ENCODE peak calls at places on chromosome 1, in five cellular contexts. S, T, E, R and I are unnamed samples.
A peak's percentile ranks its signal among the peaks of the same experiment; 100 is the strongest.

GRCh38 chr1:221440658-221441057 is 301.2 kb downstream of the DUSP10 start:
- DNase-seq in S (no peak), R (no peak), E (no peak), T (no peak), I (no peak)

GRCh38 chr1:203926025-203926540 is 64.7 kb downstream of the SNRPE start:
- DNase-seq in S (no peak), R (no peak), T (peak; percentile 27), E (no peak), I (no peak)

GRCh38 chr1:63908016-63908415 is 134.2 kb downstream of the ROR1 start:
- DNase-seq in R (no peak), E (no peak), T (no peak), S (no peak), I (no peak)

GRCh38 chr1:148372731-148373130 is 110.4 kb downstream of the PPIAL4G start:
- DNase-seq in S (no peak), R (no peak), E (no peak), T (no peak), I (peak; percentile 15)

GRCh38 chr1:207885129-207886032 is 25.5 kb downstream of the CD34 start:
- DNase-seq in E (peak; percentile 91), R (peak; percentile 88), S (peak; percentile 90), T (peak; percentile 81), I (peak; percentile 87)

GRCh38 chr1:181397841-181398240 is 85.5 kb upstream of the CACNA1E start:
- DNase-seq in R (no peak), S (no peak), E (no peak), T (no peak), I (no peak)

GRCh38 chr1:39404876-39405275 is 86.6 kb upstream of the BMP8A start:
- DNase-seq in E (no peak), S (no peak), R (no peak), T (no peak), I (no peak)

GRCh38 chr1:177945943-177946650 is 23.8 kb downstream of the SEC16B start:
- DNase-seq in E (peak; percentile 51), S (peak; percentile 57), T (peak; percentile 61), R (peak; percentile 58), I (peak; percentile 65)

GRCh38 chr1:183522104-183522503 is 49.8 kb downstream of the SMG7 start:
- DNase-seq in S (no peak), R (no peak), T (no peak), E (no peak), I (no peak)

GRCh38 chr1:219790834-219791615 is 137.3 kb downstream of the SLC30A10 start:
- DNase-seq in S (no peak), T (no peak), R (no peak), E (no peak), I (peak; percentile 5)

GRCh38 chr1:84298336-84298687 is 3.2 kb upstream of the SAMD13 start:
- DNase-seq in E (peak; percentile 62), S (peak; percentile 34), R (peak; percentile 79), T (peak; percentile 34), I (peak; percentile 72)

GRCh38 chr1:18344755-18345154 is 136.0 kb upstream of the KLHDC7A start:
- DNase-seq in T (no peak), R (no peak), S (no peak), E (no peak), I (no peak)

GRCh38 chr1:236207569-236207968 is 65.2 kb downstream of the GPR137B start:
- DNase-seq in S (no peak), T (no peak), E (no peak), R (no peak), I (no peak)

GRCh38 chr1:109643385-109644230 is 12.3 kb upstream of the GSTM4 start:
- DNase-seq in S (peak; percentile 80), T (peak; percentile 75), E (peak; percentile 90), R (peak; percentile 85), I (peak; percentile 86)

GRCh38 chr1:169484107-169484506 is 1.6 kb downstream of the SLC19A2 start:
- DNase-seq in S (no peak), R (peak; percentile 17), E (no peak), T (no peak), I (no peak)

GRCh38 chr1:239700667-239701066 is 314.3 kb downstream of the CHRM3 start:
- DNase-seq in R (no peak), T (no peak), E (peak; percentile 29), S (no peak), I (no peak)

GRCh38 chr1:74763714-74764301 is 30.9 kb downstream of the TYW3 start:
- DNase-seq in S (no peak), T (no peak), R (no peak), E (no peak), I (no peak)

GRCh38 chr1:209190591-209191241 is 392.8 kb upstream of the CAMK1G start:
- DNase-seq in S (no peak), R (peak; percentile 33), T (peak; percentile 46), E (peak; percentile 59), I (peak; percentile 51)

GRCh38 chr1:167473761-167474160 is 44.6 kb downstream of the CD247 start:
- DNase-seq in E (no peak), T (no peak), S (no peak), R (no peak), I (no peak)

GRCh38 chr1:170114916-170115315 is 30.8 kb upstream of the NTMT2 start:
- DNase-seq in S (no peak), R (no peak), E (no peak), T (no peak), I (no peak)

GRCh38 chr1:245353411-245353810 is 198.6 kb downstream of the KIF26B start:
- DNase-seq in E (no peak), R (no peak), T (no peak), S (no peak), I (no peak)

GRCh38 chr1:93977546-93977945 is 68.3 kb upstream of the GCLM start:
- DNase-seq in S (no peak), T (no peak), R (no peak), E (no peak), I (no peak)

GRCh38 chr1:67171574-67171955 is 5.3 kb downstream of the IL23R start:
- DNase-seq in E (no peak), R (no peak), S (no peak), T (no peak), I (no peak)

GRCh38 chr1:28278763-28279162 is 19.4 kb downstream of the SESN2 start:
- DNase-seq in R (peak; percentile 63), S (no peak), E (no peak), T (no peak), I (no peak)

DNA sequence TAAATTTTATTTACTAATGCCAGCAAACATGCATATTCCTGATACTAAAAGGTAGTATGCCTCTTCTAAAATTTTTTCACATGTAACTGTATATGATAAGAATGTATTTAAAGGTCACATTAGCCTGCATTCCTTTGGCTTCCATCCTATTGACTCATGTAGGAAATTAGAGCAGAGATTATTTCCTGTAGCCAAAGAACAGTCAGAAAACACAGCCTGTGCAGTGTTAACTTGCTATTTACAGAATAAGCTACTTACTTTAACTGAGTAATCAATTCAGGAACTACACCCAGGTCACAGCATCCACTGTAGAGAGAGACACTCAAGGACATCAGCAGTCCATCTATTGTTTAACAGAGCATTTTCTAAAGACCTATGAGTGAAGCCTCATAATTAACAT is 154.5 kb upstream of the ADGRL4 start:
- DNase-seq in T (no peak), E (no peak), R (no peak), S (no peak), I (peak; percentile 5)
- H3K9me3 ChIP-seq in T (peaks cover 5% of the 10 kb centered on the region), E (peaks cover 7% of the 10 kb centered on the region), R (no peaks in the 10 kb centered on the region), S (no peaks in the 10 kb centered on the region), I (no peaks in the 10 kb centered on the region)

GRCh38 chr1:4485398-4485797 is 169.0 kb upstream of the AJAP1 start:
- DNase-seq in T (no peak), E (no peak), S (no peak), R (no peak), I (no peak)
- H3K9me3 ChIP-seq in T (no peaks in the 10 kb centered on the region), E (no peaks in the 10 kb centered on the region), S (no peaks in the 10 kb centered on the region), R (no peaks in the 10 kb centered on the region), I (peaks cover 30% of the 10 kb centered on the region)

GRCh38 chr1:180273066-180273465 is 43.0 kb downstream of the LHX4 start:
- DNase-seq in R (no peak), T (no peak), S (no peak), E (no peak), I (no peak)
- H3K9me3 ChIP-seq in R (no peaks in the 10 kb centered on the region), T (no peaks in the 10 kb centered on the region), S (no peaks in the 10 kb centered on the region), E (no peaks in the 10 kb centered on the region), I (no peaks in the 10 kb centered on the region)

DNA sequence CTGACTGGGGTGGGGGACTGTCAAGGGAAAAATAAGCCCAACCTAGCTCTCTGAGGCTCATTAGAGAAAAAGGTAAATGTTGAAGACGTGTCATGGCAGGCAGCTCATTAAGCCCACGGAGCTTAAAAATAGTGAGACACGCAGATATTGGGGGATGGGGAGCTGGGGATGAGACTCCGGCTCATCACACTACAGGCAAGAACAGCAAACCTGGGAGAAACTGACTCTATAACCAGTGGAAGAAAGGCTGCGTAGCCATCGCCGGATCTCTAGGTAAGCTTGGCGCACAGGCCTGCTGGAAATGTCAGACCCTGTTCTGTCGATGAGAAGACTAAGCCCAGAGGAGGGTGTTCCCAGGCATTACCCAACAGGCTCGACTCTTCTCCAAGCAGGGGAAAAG is 78.0 kb downstream of the SYT2 start:
- DNase-seq in S (no peak), E (no peak), R (no peak), T (no peak), I (no peak)
- H3K9me3 ChIP-seq in S (no peaks in the 10 kb centered on the region), E (no peaks in the 10 kb centered on the region), R (no peaks in the 10 kb centered on the region), T (no peaks in the 10 kb centered on the region), I (no peaks in the 10 kb centered on the region)